ENCODE peak calls at places on chromosomes 13 and 19, in ten cellular contexts. One of them, this sample, is unnamed.

GRCh38 chr19:511101-511841 is 4.0 kb downstream of the TPGS1 start:
- DNase-seq in CD8-positive, alpha-beta T cell: peak; percentile 86
- DNase-seq in A549: no peak
- DNase-seq in heart left ventricle: peak; percentile 75
- DNase-seq in pancreas: peak; percentile 38
- DNase-seq in upper lobe of left lung: peak; percentile 46
- DNase-seq in GM12878: no peak
- DNase-seq in neural progenitor cell: peak; percentile 75
- DNase-seq in suprapubic skin: no peak
- DNase-seq in colonic mucosa: peak; percentile 88
- DNase-seq in this sample: no peak

GRCh38 chr13:55999709-56000108 is 1141.0 kb upstream of the PRR20A start:
- DNase-seq in GM12878: no peak
- DNase-seq in upper lobe of left lung: no peak
- DNase-seq in suprapubic skin: no peak
- DNase-seq in heart left ventricle: no peak
- DNase-seq in CD8-positive, alpha-beta T cell: no peak
- DNase-seq in colonic mucosa: no peak
- DNase-seq in pancreas: no peak
- DNase-seq in neural progenitor cell: peak; percentile 46
- DNase-seq in A549: no peak
- DNase-seq in this sample: no peak

GRCh38 chr13:31267126-31267784 is 67.5 kb downstream of the B3GLCT start:
- DNase-seq in heart left ventricle: no peak
- DNase-seq in A549: no peak
- DNase-seq in CD8-positive, alpha-beta T cell: no peak
- DNase-seq in GM12878: no peak
- DNase-seq in neural progenitor cell: no peak
- DNase-seq in colonic mucosa: no peak
- DNase-seq in upper lobe of left lung: no peak
- DNase-seq in suprapubic skin: no peak
- DNase-seq in pancreas: no peak
- DNase-seq in this sample: no peak

GRCh38 chr13:52356327-52356726 is 49.6 kb downstream of the THSD1 start:
- DNase-seq in pancreas: no peak
- DNase-seq in CD8-positive, alpha-beta T cell: no peak
- DNase-seq in heart left ventricle: no peak
- DNase-seq in suprapubic skin: no peak
- DNase-seq in colonic mucosa: no peak
- DNase-seq in GM12878: no peak
- DNase-seq in upper lobe of left lung: no peak
- DNase-seq in neural progenitor cell: no peak
- DNase-seq in A549: no peak
- DNase-seq in this sample: no peak

GRCh38 chr13:25248071-25248470 is 39.2 kb downstream of the MTMR6 start:
- DNase-seq in heart left ventricle: no peak
- DNase-seq in neural progenitor cell: no peak
- DNase-seq in colonic mucosa: no peak
- DNase-seq in CD8-positive, alpha-beta T cell: no peak
- DNase-seq in GM12878: no peak
- DNase-seq in upper lobe of left lung: no peak
- DNase-seq in pancreas: no peak
- DNase-seq in suprapubic skin: no peak
- DNase-seq in A549: no peak
- DNase-seq in this sample: no peak

GRCh38 chr13:25171170-25171516 is 945 bp downstream of the AMER2 start:
- DNase-seq in pancreas: no peak
- DNase-seq in suprapubic skin: no peak
- DNase-seq in heart left ventricle: no peak
- DNase-seq in colonic mucosa: no peak
- DNase-seq in CD8-positive, alpha-beta T cell: no peak
- DNase-seq in A549: no peak
- DNase-seq in neural progenitor cell: no peak
- DNase-seq in upper lobe of left lung: no peak
- DNase-seq in GM12878: no peak
- DNase-seq in this sample: no peak

GRCh38 chr19:20235156-20235555 is 68.1 kb downstream of the ZNF486 start:
- DNase-seq in GM12878: no peak
- DNase-seq in pancreas: no peak
- DNase-seq in neural progenitor cell: no peak
- DNase-seq in upper lobe of left lung: no peak
- DNase-seq in CD8-positive, alpha-beta T cell: no peak
- DNase-seq in suprapubic skin: no peak
- DNase-seq in heart left ventricle: no peak
- DNase-seq in A549: no peak
- DNase-seq in colonic mucosa: no peak
- DNase-seq in this sample: no peak

GRCh38 chr13:112177889-112178288 is 110.9 kb downstream of the SOX1 start:
- DNase-seq in CD8-positive, alpha-beta T cell: no peak
- DNase-seq in upper lobe of left lung: peak; percentile 12
- DNase-seq in A549: no peak
- DNase-seq in neural progenitor cell: no peak
- DNase-seq in heart left ventricle: no peak
- DNase-seq in pancreas: no peak
- DNase-seq in GM12878: no peak
- DNase-seq in suprapubic skin: peak; percentile 74
- DNase-seq in colonic mucosa: no peak
- DNase-seq in this sample: no peak

GRCh38 chr19:11345122-11345752 is 831 bp downstream of the TMEM205 start:
- DNase-seq in colonic mucosa: peak; percentile 40
- DNase-seq in upper lobe of left lung: no peak
- DNase-seq in CD8-positive, alpha-beta T cell: no peak
- DNase-seq in heart left ventricle: no peak
- DNase-seq in pancreas: no peak
- DNase-seq in A549: no peak
- DNase-seq in GM12878: no peak
- DNase-seq in neural progenitor cell: no peak
- DNase-seq in suprapubic skin: no peak
- DNase-seq in this sample: no peak

GRCh38 chr13:68232351-68233130 is 1002.4 kb upstream of the PCDH9 start:
- DNase-seq in A549: no peak
- DNase-seq in neural progenitor cell: peak; percentile 30
- DNase-seq in suprapubic skin: no peak
- DNase-seq in heart left ventricle: no peak
- DNase-seq in upper lobe of left lung: no peak
- DNase-seq in GM12878: no peak
- DNase-seq in pancreas: no peak
- DNase-seq in CD8-positive, alpha-beta T cell: no peak
- DNase-seq in colonic mucosa: no peak
- DNase-seq in this sample: no peak

GRCh38 chr19:1856698-1857603 is 6.4 kb downstream of the KLF16 start:
- DNase-seq in CD8-positive, alpha-beta T cell: peak; percentile 38
- DNase-seq in neural progenitor cell: peak; percentile 44
- DNase-seq in GM12878: no peak
- DNase-seq in upper lobe of left lung: peak; percentile 94
- DNase-seq in heart left ventricle: peak; percentile 91
- DNase-seq in A549: peak; percentile 71
- DNase-seq in suprapubic skin: peak; percentile 96
- DNase-seq in pancreas: peak; percentile 80
- DNase-seq in colonic mucosa: peak; percentile 95
- DNase-seq in this sample: no peak

GRCh38 chr13:87698268-87698667 is 27.1 kb downstream of the SLITRK5 start:
- DNase-seq in heart left ventricle: no peak
- DNase-seq in neural progenitor cell: no peak
- DNase-seq in pancreas: no peak
- DNase-seq in CD8-positive, alpha-beta T cell: no peak
- DNase-seq in suprapubic skin: no peak
- DNase-seq in upper lobe of left lung: no peak
- DNase-seq in A549: no peak
- DNase-seq in GM12878: no peak
- DNase-seq in colonic mucosa: no peak
- DNase-seq in this sample: no peak

DNA sequence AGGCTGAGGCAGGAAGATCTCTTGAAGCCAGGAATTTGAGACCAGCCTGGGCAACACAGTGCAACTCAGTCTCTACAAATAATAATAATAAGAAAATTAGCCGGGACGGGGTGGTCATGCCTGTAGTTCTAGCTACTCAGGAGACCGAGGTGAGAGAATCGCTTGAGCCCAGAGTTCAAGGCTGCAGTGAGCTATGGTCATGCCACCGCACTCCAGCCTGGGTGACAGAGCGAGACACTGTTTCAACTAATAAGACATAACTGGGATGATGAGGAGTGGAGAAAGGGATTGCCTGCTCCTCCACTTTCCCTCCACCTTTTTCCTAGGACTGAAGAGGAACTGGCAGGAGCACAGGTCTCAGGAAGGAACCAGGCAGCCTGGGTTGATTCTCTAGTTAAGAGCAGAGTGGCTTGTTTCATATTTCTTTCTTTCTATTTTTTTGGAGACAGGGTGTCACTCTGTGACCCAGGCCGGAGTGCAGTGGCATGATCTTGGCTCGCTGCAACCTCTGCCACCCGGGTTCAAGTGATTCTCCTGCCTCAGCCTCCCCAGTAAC is 4.6 kb upstream of the GPI start:
- DNase-seq in suprapubic skin: no peak
- DNase-seq in GM12878: no peak
- DNase-seq in heart left ventricle: no peak
- DNase-seq in pancreas: no peak
- DNase-seq in A549: no peak
- DNase-seq in neural progenitor cell: no peak
- DNase-seq in CD8-positive, alpha-beta T cell: no peak
- DNase-seq in colonic mucosa: no peak
- DNase-seq in upper lobe of left lung: no peak
- DNase-seq in this sample: no peak
- H3K27ac ChIP-seq in suprapubic skin: no peak overlapping the region
- H3K27ac ChIP-seq in GM12878: peak overlapping the region; percentile 90
- H3K27ac ChIP-seq in heart left ventricle: no peak overlapping the region
- H3K27ac ChIP-seq in pancreas: no peak overlapping the region
- H3K27ac ChIP-seq in A549: peak overlapping the region; percentile 92
- H3K27ac ChIP-seq in neural progenitor cell: no peak overlapping the region
- H3K27ac ChIP-seq in CD8-positive, alpha-beta T cell: no peak overlapping the region
- H3K27ac ChIP-seq in colonic mucosa: no peak overlapping the region
- H3K27ac ChIP-seq in upper lobe of left lung: peak overlapping the region; percentile 87
- H3K27ac ChIP-seq in this sample: peak overlapping the region; percentile 83

GRCh38 chr19:5489511-5489910 is 34.3 kb downstream of the ZNRF4 start:
- DNase-seq in suprapubic skin: no peak
- DNase-seq in neural progenitor cell: no peak
- DNase-seq in heart left ventricle: no peak
- DNase-seq in GM12878: no peak
- DNase-seq in CD8-positive, alpha-beta T cell: no peak
- DNase-seq in upper lobe of left lung: no peak
- DNase-seq in pancreas: no peak
- DNase-seq in A549: no peak
- DNase-seq in colonic mucosa: no peak
- DNase-seq in this sample: no peak
- H3K4me3 ChIP-seq in suprapubic skin: no peak overlapping the region
- H3K4me3 ChIP-seq in neural progenitor cell: no peak overlapping the region
- H3K4me3 ChIP-seq in heart left ventricle: no peak overlapping the region
- H3K4me3 ChIP-seq in GM12878: no peak overlapping the region
- H3K4me3 ChIP-seq in CD8-positive, alpha-beta T cell: no peak overlapping the region
- H3K4me3 ChIP-seq in upper lobe of left lung: no peak overlapping the region
- H3K4me3 ChIP-seq in pancreas: no peak overlapping the region
- H3K4me3 ChIP-seq in A549: no peak overlapping the region
- H3K4me3 ChIP-seq in colonic mucosa: no peak overlapping the region
- H3K4me3 ChIP-seq in this sample: no peak overlapping the region

GRCh38 chr13:33111414-33112110 is 95.3 kb downstream of the KL start:
- DNase-seq in CD8-positive, alpha-beta T cell: no peak
- DNase-seq in pancreas: no peak
- DNase-seq in GM12878: no peak
- DNase-seq in suprapubic skin: no peak
- DNase-seq in colonic mucosa: peak; percentile 51
- DNase-seq in heart left ventricle: no peak
- DNase-seq in A549: no peak
- DNase-seq in upper lobe of left lung: no peak
- DNase-seq in neural progenitor cell: no peak
- DNase-seq in this sample: no peak
- H3K4me1 ChIP-seq in CD8-positive, alpha-beta T cell: no peaks in the 10 kb centered on the region
- H3K4me1 ChIP-seq in pancreas: no peaks in the 10 kb centered on the region
- H3K4me1 ChIP-seq in GM12878: peaks cover 49% of the 10 kb centered on the region
- H3K4me1 ChIP-seq in suprapubic skin: peaks cover 49% of the 10 kb centered on the region
- H3K4me1 ChIP-seq in colonic mucosa: no peaks in the 10 kb centered on the region
- H3K4me1 ChIP-seq in heart left ventricle: peaks cover 40% of the 10 kb centered on the region
- H3K4me1 ChIP-seq in A549: no peaks in the 10 kb centered on the region
- H3K4me1 ChIP-seq in upper lobe of left lung: peaks cover 40% of the 10 kb centered on the region
- H3K4me1 ChIP-seq in neural progenitor cell: no peaks in the 10 kb centered on the region
- H3K4me1 ChIP-seq in this sample: peaks cover 24% of the 10 kb centered on the region

GRCh38 chr19:45764487-45764886 is 4.6 kb downstream of the SIX5 start:
- DNase-seq in upper lobe of left lung: no peak
- DNase-seq in pancreas: no peak
- DNase-seq in CD8-positive, alpha-beta T cell: no peak
- DNase-seq in A549: no peak
- DNase-seq in colonic mucosa: no peak
- DNase-seq in heart left ventricle: no peak
- DNase-seq in GM12878: no peak
- DNase-seq in suprapubic skin: no peak
- DNase-seq in neural progenitor cell: peak; percentile 41
- DNase-seq in this sample: no peak
- H3K27ac ChIP-seq in upper lobe of left lung: no peak overlapping the region
- H3K27ac ChIP-seq in pancreas: no peak overlapping the region
- H3K27ac ChIP-seq in CD8-positive, alpha-beta T cell: no peak overlapping the region
- H3K27ac ChIP-seq in A549: no peak overlapping the region
- H3K27ac ChIP-seq in colonic mucosa: no peak overlapping the region
- H3K27ac ChIP-seq in heart left ventricle: peak overlapping the region; percentile 96
- H3K27ac ChIP-seq in GM12878: no peak overlapping the region
- H3K27ac ChIP-seq in suprapubic skin: no peak overlapping the region
- H3K27ac ChIP-seq in neural progenitor cell: no peak overlapping the region
- H3K27ac ChIP-seq in this sample: peak overlapping the region; percentile 96

GRCh38 chr13:59483441-59484116 is 680.1 kb downstream of the DIAPH3 start:
- DNase-seq in CD8-positive, alpha-beta T cell: no peak
- DNase-seq in GM12878: no peak
- DNase-seq in colonic mucosa: no peak
- DNase-seq in pancreas: peak; percentile 63
- DNase-seq in A549: no peak
- DNase-seq in heart left ventricle: peak; percentile 34
- DNase-seq in upper lobe of left lung: no peak
- DNase-seq in suprapubic skin: no peak
- DNase-seq in neural progenitor cell: no peak
- DNase-seq in this sample: no peak
- H3K4me3 ChIP-seq in CD8-positive, alpha-beta T cell: no peak overlapping the region
- H3K4me3 ChIP-seq in GM12878: no peak overlapping the region
- H3K4me3 ChIP-seq in colonic mucosa: no peak overlapping the region
- H3K4me3 ChIP-seq in pancreas: no peak overlapping the region
- H3K4me3 ChIP-seq in A549: no peak overlapping the region
- H3K4me3 ChIP-seq in heart left ventricle: no peak overlapping the region
- H3K4me3 ChIP-seq in upper lobe of left lung: no peak overlapping the region
- H3K4me3 ChIP-seq in suprapubic skin: no peak overlapping the region
- H3K4me3 ChIP-seq in neural progenitor cell: no peak overlapping the region
- H3K4me3 ChIP-seq in this sample: no peak overlapping the region

This sample was measured in ascending aorta.